ENCODE peak calls at places on chromosomes 7 and 10, in ten cellular contexts. One of them, this sample, is unnamed. For H3K36me3, the result is how much of the 10 kb centered on the place peaks cover.

GRCh38 chr7:166370-167060 is 25.9 kb upstream of the FAM20C start:
- DNase-seq in brain microvascular endothelial cell: no peak
- DNase-seq in CD4-positive, alpha-beta memory T cell: no peak
- DNase-seq in neural progenitor cell: no peak
- DNase-seq in adipocyte: no peak
- DNase-seq in aorta: peak
- DNase-seq in right atrium auricular region: no peak
- DNase-seq in right lobe of liver: peak
- DNase-seq in stomach: no peak
- DNase-seq in tibial artery: no peak
- DNase-seq in this sample: no peak

GRCh38 chr7:11228515-11228914 is 254.8 kb downstream of the PHF14 start:
- DNase-seq in brain microvascular endothelial cell: peak
- DNase-seq in CD4-positive, alpha-beta memory T cell: no peak
- DNase-seq in neural progenitor cell: no peak
- DNase-seq in adipocyte: no peak
- DNase-seq in aorta: no peak
- DNase-seq in right atrium auricular region: peak
- DNase-seq in right lobe of liver: peak
- DNase-seq in stomach: peak
- DNase-seq in tibial artery: peak
- DNase-seq in this sample: no peak

GRCh38 chr7:117857718-117858117 is 15.5 kb downstream of the CTTNBP2 start:
- DNase-seq in brain microvascular endothelial cell: no peak
- DNase-seq in CD4-positive, alpha-beta memory T cell: no peak
- DNase-seq in neural progenitor cell: no peak
- DNase-seq in adipocyte: no peak
- DNase-seq in aorta: no peak
- DNase-seq in right atrium auricular region: no peak
- DNase-seq in right lobe of liver: no peak
- DNase-seq in stomach: no peak
- DNase-seq in tibial artery: no peak
- DNase-seq in this sample: no peak

GRCh38 chr10:44253769-44254462 is 131.0 kb downstream of the CXCL12 start:
- DNase-seq in brain microvascular endothelial cell: peak
- DNase-seq in CD4-positive, alpha-beta memory T cell: no peak
- DNase-seq in neural progenitor cell: no peak
- DNase-seq in adipocyte: peak
- DNase-seq in aorta: peak
- DNase-seq in right atrium auricular region: no peak
- DNase-seq in right lobe of liver: peak
- DNase-seq in stomach: no peak
- DNase-seq in tibial artery: peak
- DNase-seq in this sample: no peak

GRCh38 chr7:111029574-111030357 is 61.2 kb upstream of the LRRN3 start:
- DNase-seq in brain microvascular endothelial cell: peak
- DNase-seq in CD4-positive, alpha-beta memory T cell: no peak
- DNase-seq in neural progenitor cell: no peak
- DNase-seq in adipocyte: peak
- DNase-seq in aorta: no peak
- DNase-seq in right atrium auricular region: peak
- DNase-seq in right lobe of liver: no peak
- DNase-seq in stomach: no peak
- DNase-seq in tibial artery: peak
- DNase-seq in this sample: no peak

GRCh38 chr10:117718970-117719369 is 176.4 kb downstream of the EMX2 start:
- DNase-seq in brain microvascular endothelial cell: no peak
- DNase-seq in CD4-positive, alpha-beta memory T cell: no peak
- DNase-seq in neural progenitor cell: no peak
- DNase-seq in adipocyte: no peak
- DNase-seq in aorta: no peak
- DNase-seq in right atrium auricular region: no peak
- DNase-seq in right lobe of liver: no peak
- DNase-seq in stomach: no peak
- DNase-seq in tibial artery: no peak
- DNase-seq in this sample: no peak

GRCh38 chr7:15503603-15504280 is 58.1 kb downstream of the AGMO start:
- DNase-seq in brain microvascular endothelial cell: no peak
- DNase-seq in CD4-positive, alpha-beta memory T cell: no peak
- DNase-seq in neural progenitor cell: no peak
- DNase-seq in adipocyte: peak
- DNase-seq in aorta: no peak
- DNase-seq in right atrium auricular region: no peak
- DNase-seq in right lobe of liver: no peak
- DNase-seq in stomach: no peak
- DNase-seq in tibial artery: no peak
- DNase-seq in this sample: no peak

GRCh38 chr7:151035902-151036301 is 7.7 kb downstream of the ABCB8 start:
- DNase-seq in brain microvascular endothelial cell: no peak
- DNase-seq in CD4-positive, alpha-beta memory T cell: no peak
- DNase-seq in neural progenitor cell: no peak
- DNase-seq in adipocyte: no peak
- DNase-seq in aorta: no peak
- DNase-seq in right atrium auricular region: no peak
- DNase-seq in right lobe of liver: no peak
- DNase-seq in stomach: no peak
- DNase-seq in tibial artery: no peak
- DNase-seq in this sample: no peak

GRCh38 chr10:48926764-48927163 is 12.9 kb downstream of the LRRC18 start:
- DNase-seq in brain microvascular endothelial cell: no peak
- DNase-seq in CD4-positive, alpha-beta memory T cell: no peak
- DNase-seq in neural progenitor cell: no peak
- DNase-seq in adipocyte: no peak
- DNase-seq in aorta: no peak
- DNase-seq in right atrium auricular region: peak
- DNase-seq in right lobe of liver: no peak
- DNase-seq in stomach: no peak
- DNase-seq in tibial artery: no peak
- DNase-seq in this sample: no peak

GRCh38 chr7:155585956-155586355 is 39.6 kb upstream of the CNPY1 start:
- DNase-seq in brain microvascular endothelial cell: no peak
- DNase-seq in CD4-positive, alpha-beta memory T cell: no peak
- DNase-seq in neural progenitor cell: no peak
- DNase-seq in adipocyte: no peak
- DNase-seq in aorta: no peak
- DNase-seq in right atrium auricular region: no peak
- DNase-seq in right lobe of liver: peak
- DNase-seq in stomach: no peak
- DNase-seq in tibial artery: no peak
- DNase-seq in this sample: no peak

GRCh38 chr7:110573862-110574528 is 516.9 kb upstream of the LRRN3 start:
- DNase-seq in brain microvascular endothelial cell: peak
- DNase-seq in CD4-positive, alpha-beta memory T cell: no peak
- DNase-seq in neural progenitor cell: no peak
- DNase-seq in adipocyte: peak
- DNase-seq in aorta: no peak
- DNase-seq in right atrium auricular region: no peak
- DNase-seq in right lobe of liver: no peak
- DNase-seq in stomach: no peak
- DNase-seq in tibial artery: no peak
- DNase-seq in this sample: no peak

GRCh38 chr7:120052884-120053382 is 220.0 kb upstream of the KCND2 start:
- DNase-seq in brain microvascular endothelial cell: peak
- DNase-seq in CD4-positive, alpha-beta memory T cell: no peak
- DNase-seq in neural progenitor cell: no peak
- DNase-seq in adipocyte: peak
- DNase-seq in aorta: no peak
- DNase-seq in right atrium auricular region: peak
- DNase-seq in right lobe of liver: no peak
- DNase-seq in stomach: no peak
- DNase-seq in tibial artery: peak
- DNase-seq in this sample: no peak

GRCh38 chr7:24123061-24123460 is 160.9 kb upstream of the NPY start:
- DNase-seq in brain microvascular endothelial cell: no peak
- DNase-seq in CD4-positive, alpha-beta memory T cell: no peak
- DNase-seq in neural progenitor cell: no peak
- DNase-seq in adipocyte: peak
- DNase-seq in aorta: no peak
- DNase-seq in right atrium auricular region: no peak
- DNase-seq in right lobe of liver: no peak
- DNase-seq in stomach: no peak
- DNase-seq in tibial artery: no peak
- DNase-seq in this sample: no peak

GRCh38 chr7:75905785-75906604 is 9.0 kb upstream of the POR start:
- DNase-seq in brain microvascular endothelial cell: peak
- DNase-seq in CD4-positive, alpha-beta memory T cell: no peak
- DNase-seq in neural progenitor cell: peak
- DNase-seq in adipocyte: peak
- DNase-seq in aorta: peak
- DNase-seq in right atrium auricular region: peak
- DNase-seq in right lobe of liver: peak
- DNase-seq in stomach: peak
- DNase-seq in tibial artery: peak
- DNase-seq in this sample: peak

GRCh38 chr10:24691113-24691512 is 32.6 kb downstream of the ARHGAP21 start:
- DNase-seq in brain microvascular endothelial cell: peak
- DNase-seq in CD4-positive, alpha-beta memory T cell: no peak
- DNase-seq in neural progenitor cell: peak
- DNase-seq in adipocyte: peak
- DNase-seq in aorta: no peak
- DNase-seq in right atrium auricular region: no peak
- DNase-seq in right lobe of liver: no peak
- DNase-seq in stomach: no peak
- DNase-seq in tibial artery: peak
- DNase-seq in this sample: no peak

GRCh38 chr10:5629789-5630436 is 36.5 kb downstream of the ASB13 start:
- DNase-seq in brain microvascular endothelial cell: peak
- DNase-seq in CD4-positive, alpha-beta memory T cell: peak
- DNase-seq in neural progenitor cell: peak
- DNase-seq in adipocyte: peak
- DNase-seq in aorta: peak
- DNase-seq in right atrium auricular region: peak
- DNase-seq in right lobe of liver: peak
- DNase-seq in stomach: peak
- DNase-seq in tibial artery: peak
- DNase-seq in this sample: peak

GRCh38 chr10:111600772-111601171 is 523.9 kb downstream of the ADRA2A start:
- DNase-seq in brain microvascular endothelial cell: no peak
- DNase-seq in CD4-positive, alpha-beta memory T cell: no peak
- DNase-seq in neural progenitor cell: peak
- DNase-seq in adipocyte: no peak
- DNase-seq in aorta: no peak
- DNase-seq in right atrium auricular region: no peak
- DNase-seq in right lobe of liver: no peak
- DNase-seq in stomach: no peak
- DNase-seq in tibial artery: no peak
- DNase-seq in this sample: no peak

GRCh38 chr10:77516575-77516974 is 121.0 kb downstream of the KCNMA1 start:
- DNase-seq in brain microvascular endothelial cell: no peak
- DNase-seq in CD4-positive, alpha-beta memory T cell: no peak
- DNase-seq in neural progenitor cell: no peak
- DNase-seq in adipocyte: no peak
- DNase-seq in aorta: peak
- DNase-seq in right atrium auricular region: no peak
- DNase-seq in right lobe of liver: no peak
- DNase-seq in stomach: no peak
- DNase-seq in tibial artery: no peak
- DNase-seq in this sample: no peak

DNA sequence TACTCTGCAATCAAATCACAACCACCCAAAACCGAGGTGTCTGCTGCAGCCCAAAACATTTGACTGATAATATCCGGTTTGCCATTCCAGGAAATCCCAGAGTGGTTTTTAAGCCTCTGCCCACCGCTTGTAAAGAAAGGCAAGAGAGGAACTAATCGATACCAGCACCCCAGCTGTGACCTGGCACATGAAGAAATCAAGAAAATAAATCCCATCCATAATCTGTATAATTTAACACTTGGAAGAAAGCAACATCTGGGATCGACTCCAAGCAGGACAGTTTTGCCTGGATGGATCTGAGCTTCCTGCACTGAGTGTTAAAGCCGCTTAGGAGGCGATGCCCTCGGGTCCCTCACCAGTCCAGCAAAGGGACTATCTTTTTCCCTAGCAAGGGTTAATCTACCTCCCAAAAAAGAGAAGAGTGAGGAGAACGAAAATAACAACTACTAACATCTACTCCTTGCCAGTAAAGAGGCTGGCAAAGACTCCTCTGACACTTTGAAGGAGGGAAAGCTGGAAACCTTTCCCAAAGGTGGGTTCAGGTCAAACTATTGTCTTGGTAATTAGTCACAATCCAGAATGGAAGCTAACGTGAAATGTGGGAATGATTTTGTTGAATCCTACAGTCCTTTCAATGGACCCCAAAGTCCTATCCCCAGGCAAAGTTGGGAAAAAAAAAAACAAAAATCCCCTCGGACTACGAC is 2.0 kb downstream of the DOCK4 start:
- DNase-seq in brain microvascular endothelial cell: peak
- DNase-seq in CD4-positive, alpha-beta memory T cell: no peak
- DNase-seq in neural progenitor cell: peak
- DNase-seq in adipocyte: peak
- DNase-seq in aorta: no peak
- DNase-seq in right atrium auricular region: no peak
- DNase-seq in right lobe of liver: no peak
- DNase-seq in stomach: no peak
- DNase-seq in tibial artery: no peak
- DNase-seq in this sample: peak
- H3K4me3 ChIP-seq in brain microvascular endothelial cell: peak
- H3K4me3 ChIP-seq in CD4-positive, alpha-beta memory T cell: no peak
- H3K4me3 ChIP-seq in neural progenitor cell: peak
- H3K4me3 ChIP-seq in adipocyte: peak
- H3K4me3 ChIP-seq in aorta: peak
- H3K4me3 ChIP-seq in right atrium auricular region: peak
- H3K4me3 ChIP-seq in right lobe of liver: peak
- H3K4me3 ChIP-seq in stomach: peak
- H3K4me3 ChIP-seq in tibial artery: peak
- H3K4me3 ChIP-seq in this sample: peak

GRCh38 chr10:122835908-122836307 is 9.7 kb downstream of the CUZD1 start:
- DNase-seq in brain microvascular endothelial cell: no peak
- DNase-seq in CD4-positive, alpha-beta memory T cell: no peak
- DNase-seq in neural progenitor cell: no peak
- DNase-seq in adipocyte: no peak
- DNase-seq in aorta: no peak
- DNase-seq in right atrium auricular region: no peak
- DNase-seq in right lobe of liver: no peak
- DNase-seq in stomach: no peak
- DNase-seq in tibial artery: no peak
- DNase-seq in this sample: no peak
- H3K36me3 ChIP-seq in brain microvascular endothelial cell: under half
- H3K36me3 ChIP-seq in CD4-positive, alpha-beta memory T cell: under half
- H3K36me3 ChIP-seq in neural progenitor cell: under half
- H3K36me3 ChIP-seq in adipocyte: under half
- H3K36me3 ChIP-seq in aorta: under half
- H3K36me3 ChIP-seq in right atrium auricular region: under half
- H3K36me3 ChIP-seq in right lobe of liver: under half
- H3K36me3 ChIP-seq in stomach: half or more
- H3K36me3 ChIP-seq in tibial artery: under half
- H3K36me3 ChIP-seq in this sample: under half

GRCh38 chr10:132387723-132388210 is 9.2 kb upstream of the PWWP2B start:
- DNase-seq in brain microvascular endothelial cell: peak
- DNase-seq in CD4-positive, alpha-beta memory T cell: peak
- DNase-seq in neural progenitor cell: peak
- DNase-seq in adipocyte: peak
- DNase-seq in aorta: peak
- DNase-seq in right atrium auricular region: no peak
- DNase-seq in right lobe of liver: peak
- DNase-seq in stomach: peak
- DNase-seq in tibial artery: peak
- DNase-seq in this sample: peak
- H3K4me3 ChIP-seq in brain microvascular endothelial cell: no peak
- H3K4me3 ChIP-seq in CD4-positive, alpha-beta memory T cell: no peak
- H3K4me3 ChIP-seq in neural progenitor cell: no peak
- H3K4me3 ChIP-seq in adipocyte: no peak
- H3K4me3 ChIP-seq in aorta: no peak
- H3K4me3 ChIP-seq in right atrium auricular region: no peak
- H3K4me3 ChIP-seq in right lobe of liver: no peak
- H3K4me3 ChIP-seq in stomach: no peak
- H3K4me3 ChIP-seq in tibial artery: no peak
- H3K4me3 ChIP-seq in this sample: peak

GRCh38 chr7:157384301-157384700 is 47.5 kb downstream of the DNAJB6 start:
- DNase-seq in brain microvascular endothelial cell: peak
- DNase-seq in CD4-positive, alpha-beta memory T cell: no peak
- DNase-seq in neural progenitor cell: peak
- DNase-seq in adipocyte: no peak
- DNase-seq in aorta: peak
- DNase-seq in right atrium auricular region: no peak
- DNase-seq in right lobe of liver: no peak
- DNase-seq in stomach: peak
- DNase-seq in tibial artery: no peak
- DNase-seq in this sample: no peak
- H3K36me3 ChIP-seq in brain microvascular endothelial cell: half or more
- H3K36me3 ChIP-seq in CD4-positive, alpha-beta memory T cell: under half
- H3K36me3 ChIP-seq in neural progenitor cell: under half
- H3K36me3 ChIP-seq in adipocyte: under half
- H3K36me3 ChIP-seq in aorta: under half
- H3K36me3 ChIP-seq in right atrium auricular region: under half
- H3K36me3 ChIP-seq in right lobe of liver: under half
- H3K36me3 ChIP-seq in stomach: half or more
- H3K36me3 ChIP-seq in tibial artery: under half
- H3K36me3 ChIP-seq in this sample: under half